ENCODE peak calls at places on chromosomes 7 and 10, in five cellular contexts. E, S, R, A and L are unnamed samples.

GRCh38 chr7:39062811-39063210 is 85.1 kb downstream of the POU6F2 start:
- DNase-seq in R (no peak), S (no peak), A (no peak), E (no peak), L (no peak)

GRCh38 chr10:99983280-99983988 is 26.3 kb downstream of the DNMBP start:
- DNase-seq in S (peak), R (peak), A (peak), E (no peak), L (no peak)

GRCh38 chr10:71865561-71866041 is 14.6 kb upstream of the PSAP start:
- DNase-seq in S (no peak), R (no peak), E (no peak), A (no peak), L (no peak)

GRCh38 chr10:317219-317868 is 182.1 kb downstream of the ZMYND11 start:
- DNase-seq in A (no peak), R (no peak), E (no peak), S (peak), L (no peak)

GRCh38 chr10:69715156-69715898 is 85.3 kb downstream of the FAM241B start:
- DNase-seq in A (no peak), R (no peak), E (no peak), S (no peak), L (no peak)

GRCh38 chr10:82254237-82254636 is 379.2 kb downstream of the NRG3 start:
- DNase-seq in E (no peak), A (no peak), S (no peak), R (no peak), L (no peak)

GRCh38 chr7:80127412-80128150 is 7.0 kb upstream of the GNAI1 start:
- DNase-seq in S (no peak), E (no peak), R (no peak), A (peak), L (no peak)

GRCh38 chr7:129540340-129540739 is 38.0 kb downstream of the SMKR1 start:
- DNase-seq in S (no peak), R (no peak), A (no peak), E (no peak), L (no peak)

GRCh38 chr7:158812684-158813083 is 16.6 kb downstream of the ESYT2 start:
- DNase-seq in R (no peak), A (no peak), S (no peak), E (no peak), L (no peak)

GRCh38 chr7:156768698-156769472 is 124.1 kb downstream of the LMBR1 start:
- DNase-seq in A (no peak), E (no peak), S (no peak), R (no peak), L (no peak)

GRCh38 chr7:94514140-94514889 is 4.7 kb downstream of the CASD1 start:
- DNase-seq in E (no peak), A (no peak), R (no peak), S (no peak), L (no peak)

GRCh38 chr7:135414850-135415439 is 95.0 kb downstream of the CNOT4 start:
- DNase-seq in E (peak), A (peak), R (peak), S (no peak), L (no peak)

GRCh38 chr7:73779517-73779916 is 9.4 kb upstream of the CLDN3 start:
- DNase-seq in E (no peak), A (no peak), R (no peak), S (no peak), L (no peak)

GRCh38 chr7:78095549-78095948 is 297.0 kb downstream of the PHTF2 start:
- DNase-seq in S (no peak), A (no peak), E (no peak), R (no peak), L (no peak)

GRCh38 chr10:50993817-50994251 is 80.5 kb upstream of the PRKG1 start:
- DNase-seq in S (no peak), A (no peak), E (no peak), R (no peak), L (no peak)

GRCh38 chr10:66234872-66235271 is 691.0 kb upstream of the LRRTM3 start:
- DNase-seq in S (no peak), R (no peak), E (no peak), A (no peak), L (peak)

GRCh38 chr7:148865283-148865682 is 18.8 kb downstream of the EZH2 start:
- DNase-seq in S (no peak), R (no peak), A (no peak), E (no peak), L (peak)
- TF ChIP-seq JUND in S (no peak), R (no peak), A (no peak), E (no peak), L (no peak)

DNA sequence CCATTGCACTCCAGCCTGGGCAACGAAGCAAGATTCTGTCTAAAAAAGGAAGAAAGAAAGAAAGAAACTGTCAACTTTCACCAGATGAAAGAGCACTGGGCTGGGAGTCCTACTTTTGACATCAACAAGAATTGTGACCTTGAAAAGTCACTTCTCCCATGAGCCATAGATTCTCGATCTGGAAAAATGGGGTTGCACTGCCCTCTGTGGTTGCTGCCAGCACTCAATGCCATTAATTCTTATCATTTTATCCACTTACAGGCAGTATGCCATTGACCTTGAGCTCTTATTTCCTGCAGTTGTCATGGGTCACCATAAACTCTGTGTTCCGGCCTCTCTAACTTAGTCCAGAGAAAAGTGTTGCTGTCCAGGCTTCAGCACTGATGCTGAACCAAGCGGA is 137.2 kb downstream of the NOC3L start:
- DNase-seq in R (no peak), S (no peak), E (no peak), A (no peak), L (peak)
- TF ChIP-seq JUND in R (no peak), S (no peak), E (no peak), A (no peak), L (no peak)

DNA sequence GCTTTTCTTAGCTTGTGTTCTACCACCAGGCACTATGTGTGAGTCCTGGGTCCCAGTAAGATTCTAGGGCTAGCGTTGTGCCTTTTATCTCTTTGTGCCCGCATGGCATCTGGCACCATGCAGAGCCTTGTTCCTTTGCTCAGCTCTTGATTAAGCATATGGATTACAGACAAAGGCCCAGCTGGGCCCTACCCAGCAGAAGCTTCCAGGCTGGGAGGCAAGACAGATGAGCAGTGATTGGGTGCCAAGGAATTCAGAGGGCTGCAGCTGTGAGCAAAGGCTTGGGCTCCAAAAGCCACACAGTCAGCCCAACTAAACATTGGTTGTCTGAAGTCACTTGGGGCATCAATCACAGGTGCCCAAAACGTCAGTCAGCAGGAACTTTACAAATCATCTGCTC is 2.0 kb downstream of the ACSM6 start:
- DNase-seq in R (no peak), A (no peak), S (no peak), E (no peak), L (no peak)
- TF ChIP-seq JUND in R (no peak), A (no peak), S (no peak), E (no peak), L (no peak)

GRCh38 chr7:65927489-65928448 is 54.2 kb downstream of the GUSB start:
- DNase-seq in S (no peak), E (no peak), A (no peak), R (peak), L (no peak)
- TF ChIP-seq JUND in S (no peak), E (no peak), A (no peak), R (no peak), L (no peak)

DNA sequence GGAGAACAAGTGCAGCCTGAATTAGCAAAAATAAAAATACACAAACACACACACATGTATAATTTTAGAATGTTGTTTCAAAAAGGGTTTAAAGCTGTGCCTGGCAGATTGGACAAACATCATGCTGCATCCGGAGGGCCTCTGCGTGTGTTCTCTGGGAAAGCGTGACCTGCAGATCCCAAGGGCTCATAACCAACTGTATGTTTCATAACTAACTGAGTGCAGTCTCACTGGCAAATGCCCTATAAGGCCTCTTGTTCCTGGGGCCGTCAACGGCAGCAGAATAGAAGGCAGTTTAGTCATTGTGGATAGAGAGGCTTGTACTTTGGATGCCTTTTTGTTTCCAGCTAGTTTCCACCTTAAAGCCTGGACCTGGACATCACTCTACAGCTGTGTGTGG is 243.8 kb upstream of the KIAA1217 start:
- DNase-seq in A (no peak), S (no peak), R (no peak), E (no peak), L (no peak)
- TF ChIP-seq JUND in A (no peak), S (no peak), R (no peak), E (no peak), L (no peak)

DNA sequence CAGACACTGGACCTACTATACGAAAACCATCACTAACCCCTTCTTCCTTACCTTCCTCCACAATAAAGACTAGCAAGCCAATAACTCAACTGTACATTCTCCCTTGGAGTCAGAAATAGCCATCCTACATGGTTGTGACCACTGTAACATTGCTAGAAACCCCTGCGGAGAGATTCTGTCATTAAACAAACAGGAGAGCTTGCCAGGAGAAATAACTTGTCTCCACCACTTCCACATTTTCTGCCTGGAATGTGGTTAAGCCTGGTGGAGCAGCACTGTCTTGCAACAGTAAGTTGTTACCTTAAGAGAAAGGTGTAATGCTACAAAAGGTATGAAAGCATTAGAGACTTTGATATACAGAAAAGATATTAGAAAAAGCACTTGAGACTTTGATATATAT is 45.8 kb downstream of the THSD7A start:
- DNase-seq in E (no peak), R (no peak), A (no peak), S (no peak), L (peak)
- TF ChIP-seq JUND in E (no peak), R (no peak), A (no peak), S (no peak), L (peak)

GRCh38 chr10:5523796-5524574 is 776 bp upstream of the CALML3 start:
- DNase-seq in E (no peak), S (no peak), A (no peak), R (no peak), L (no peak)

GRCh38 chr10:5526691-5527331 is 2.0 kb downstream of the CALML3 start:
- DNase-seq in A (no peak), R (no peak), E (no peak), S (no peak), L (no peak)

GRCh38 chr10:5525581-5526271 is 965 bp downstream of the CALML3 start:
- DNase-seq in R (no peak), S (no peak), A (no peak), E (no peak), L (no peak)

GRCh38 chr10:5522913-5523560 is 1.7 kb upstream of the CALML3 start:
- DNase-seq in A (no peak), E (no peak), R (no peak), S (no peak), L (no peak)

DNA sequence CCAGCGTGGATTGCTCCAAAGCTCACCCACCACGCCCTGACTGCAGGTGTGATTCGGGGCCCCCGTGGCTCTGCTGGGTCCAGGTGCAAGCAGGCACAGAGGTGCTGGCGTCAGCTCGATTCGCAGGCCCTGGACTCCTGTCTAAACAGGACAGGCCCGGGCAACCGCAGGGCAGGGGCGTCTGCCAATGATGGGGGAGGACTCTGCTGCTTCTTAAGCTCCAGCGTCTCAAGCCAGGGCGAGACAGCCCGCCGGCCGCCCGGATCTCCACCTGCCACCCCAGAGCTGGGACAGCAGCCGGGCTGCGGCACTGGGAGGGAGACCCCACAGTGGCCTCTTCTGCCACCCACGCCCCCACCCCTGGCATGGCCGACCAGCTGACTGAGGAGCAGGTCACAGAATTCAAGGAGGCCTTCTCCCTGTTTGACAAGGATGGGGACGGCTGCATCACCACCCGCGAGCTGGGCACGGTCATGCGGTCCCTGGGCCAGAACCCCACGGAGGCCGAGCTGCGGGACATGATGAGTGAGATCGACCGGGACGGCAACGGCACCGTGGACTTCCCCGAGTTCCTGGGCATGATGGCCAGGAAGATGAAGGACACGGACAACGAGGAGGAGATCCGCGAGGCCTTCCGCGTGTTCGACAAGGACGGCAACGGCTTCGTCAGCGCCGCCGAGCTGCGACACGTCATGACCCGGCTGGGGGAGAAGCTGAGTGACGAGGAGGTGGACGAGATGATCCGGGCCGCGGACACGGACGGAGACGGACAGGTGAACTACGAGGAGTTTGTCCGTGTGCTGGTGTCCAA is at the start of gene CALML3:
- DNase-seq in E (no peak), A (no peak), S (no peak), R (no peak), L (no peak)
- TF ChIP-seq JUND in E (no peak), A (no peak), S (no peak), R (no peak), L (no peak)